ENCODE peak calls at places on chromosome 3, in ten cellular contexts. One of them, this sample, is unnamed.
A peak's percentile ranks its signal among the peaks of the same experiment; 100 is the strongest.

GRCh38 chr3:13051066-13051465 is 22.2 kb downstream of the IQSEC1 start:
- DNase-seq in adrenal gland: no peak
- DNase-seq in colonic mucosa: no peak
- DNase-seq in bronchial epithelial cell: no peak
- DNase-seq in hepatocyte: no peak
- DNase-seq in tibial artery: no peak
- DNase-seq in transverse colon: no peak
- DNase-seq in psoas muscle: no peak
- DNase-seq in neural progenitor cell: peak; percentile 42
- DNase-seq in OCI-LY7: no peak
- DNase-seq in this sample: no peak

GRCh38 chr3:120147072-120147871 is 53.0 kb upstream of the GSK3B start:
- DNase-seq in adrenal gland: no peak
- DNase-seq in colonic mucosa: peak; percentile 83
- DNase-seq in bronchial epithelial cell: peak; percentile 91
- DNase-seq in hepatocyte: peak; percentile 31
- DNase-seq in tibial artery: no peak
- DNase-seq in transverse colon: peak; percentile 46
- DNase-seq in psoas muscle: no peak
- DNase-seq in neural progenitor cell: peak; percentile 19
- DNase-seq in OCI-LY7: peak; percentile 54
- DNase-seq in this sample: no peak

GRCh38 chr3:103517013-103517412 is 1082.2 kb downstream of the ZPLD1 start:
- DNase-seq in adrenal gland: no peak
- DNase-seq in colonic mucosa: no peak
- DNase-seq in bronchial epithelial cell: no peak
- DNase-seq in hepatocyte: no peak
- DNase-seq in tibial artery: no peak
- DNase-seq in transverse colon: no peak
- DNase-seq in psoas muscle: no peak
- DNase-seq in neural progenitor cell: no peak
- DNase-seq in OCI-LY7: no peak
- DNase-seq in this sample: no peak

GRCh38 chr3:120555661-120556509 is 40.3 kb upstream of the NDUFB4 start:
- DNase-seq in adrenal gland: peak; percentile 71
- DNase-seq in colonic mucosa: peak; percentile 36
- DNase-seq in bronchial epithelial cell: peak; percentile 60
- DNase-seq in hepatocyte: no peak
- DNase-seq in tibial artery: peak; percentile 68
- DNase-seq in transverse colon: peak; percentile 49
- DNase-seq in psoas muscle: peak; percentile 39
- DNase-seq in neural progenitor cell: no peak
- DNase-seq in OCI-LY7: no peak
- DNase-seq in this sample: no peak

GRCh38 chr3:36868614-36869436 is 76.0 kb downstream of the TRANK1 start:
- DNase-seq in adrenal gland: peak; percentile 64
- DNase-seq in colonic mucosa: peak; percentile 34
- DNase-seq in bronchial epithelial cell: peak; percentile 59
- DNase-seq in hepatocyte: peak; percentile 72
- DNase-seq in tibial artery: no peak
- DNase-seq in transverse colon: peak; percentile 37
- DNase-seq in psoas muscle: no peak
- DNase-seq in neural progenitor cell: peak; percentile 84
- DNase-seq in OCI-LY7: peak; percentile 67
- DNase-seq in this sample: peak; percentile 42

GRCh38 chr3:50242778-50243551 is 7.0 kb downstream of the GNAI2 start:
- DNase-seq in adrenal gland: peak; percentile 66
- DNase-seq in colonic mucosa: peak; percentile 65
- DNase-seq in bronchial epithelial cell: no peak
- DNase-seq in hepatocyte: no peak
- DNase-seq in tibial artery: peak; percentile 83
- DNase-seq in transverse colon: peak; percentile 65
- DNase-seq in psoas muscle: peak; percentile 62
- DNase-seq in neural progenitor cell: no peak
- DNase-seq in OCI-LY7: peak; percentile 68
- DNase-seq in this sample: peak; percentile 80

GRCh38 chr3:15220056-15220455 is 14.0 kb downstream of the CAPN7 start:
- DNase-seq in adrenal gland: no peak
- DNase-seq in colonic mucosa: no peak
- DNase-seq in bronchial epithelial cell: peak; percentile 59
- DNase-seq in hepatocyte: no peak
- DNase-seq in tibial artery: no peak
- DNase-seq in transverse colon: no peak
- DNase-seq in psoas muscle: no peak
- DNase-seq in neural progenitor cell: no peak
- DNase-seq in OCI-LY7: no peak
- DNase-seq in this sample: no peak

GRCh38 chr3:16142350-16143050 is 32.0 kb upstream of the GALNT15 start:
- DNase-seq in adrenal gland: no peak
- DNase-seq in colonic mucosa: no peak
- DNase-seq in bronchial epithelial cell: no peak
- DNase-seq in hepatocyte: no peak
- DNase-seq in tibial artery: no peak
- DNase-seq in transverse colon: no peak
- DNase-seq in psoas muscle: no peak
- DNase-seq in neural progenitor cell: no peak
- DNase-seq in OCI-LY7: no peak
- DNase-seq in this sample: no peak

GRCh38 chr3:193744822-193745684 is 152.0 kb downstream of the OPA1 start:
- DNase-seq in adrenal gland: peak; percentile 18
- DNase-seq in colonic mucosa: no peak
- DNase-seq in bronchial epithelial cell: no peak
- DNase-seq in hepatocyte: peak; percentile 72
- DNase-seq in tibial artery: no peak
- DNase-seq in transverse colon: no peak
- DNase-seq in psoas muscle: no peak
- DNase-seq in neural progenitor cell: peak; percentile 41
- DNase-seq in OCI-LY7: no peak
- DNase-seq in this sample: no peak

GRCh38 chr3:10950476-10951294 is 41.9 kb upstream of the SLC6A1 start:
- DNase-seq in adrenal gland: peak; percentile 33
- DNase-seq in colonic mucosa: no peak
- DNase-seq in bronchial epithelial cell: peak; percentile 32
- DNase-seq in hepatocyte: peak; percentile 45
- DNase-seq in tibial artery: no peak
- DNase-seq in transverse colon: no peak
- DNase-seq in psoas muscle: no peak
- DNase-seq in neural progenitor cell: peak; percentile 54
- DNase-seq in OCI-LY7: no peak
- DNase-seq in this sample: no peak

GRCh38 chr3:158728851-158729250 is 3.4 kb downstream of the RARRES1 start:
- DNase-seq in adrenal gland: no peak
- DNase-seq in colonic mucosa: no peak
- DNase-seq in bronchial epithelial cell: no peak
- DNase-seq in hepatocyte: no peak
- DNase-seq in tibial artery: no peak
- DNase-seq in transverse colon: no peak
- DNase-seq in psoas muscle: no peak
- DNase-seq in neural progenitor cell: no peak
- DNase-seq in OCI-LY7: no peak
- DNase-seq in this sample: no peak

GRCh38 chr3:158725348-158725966 is 6.8 kb downstream of the RARRES1 start:
- DNase-seq in adrenal gland: peak; percentile 78
- DNase-seq in colonic mucosa: peak; percentile 79
- DNase-seq in bronchial epithelial cell: peak; percentile 86
- DNase-seq in hepatocyte: peak; percentile 60
- DNase-seq in tibial artery: peak; percentile 81
- DNase-seq in transverse colon: peak; percentile 47
- DNase-seq in psoas muscle: peak; percentile 49
- DNase-seq in neural progenitor cell: no peak
- DNase-seq in OCI-LY7: no peak
- DNase-seq in this sample: peak; percentile 47

GRCh38 chr3:158731525-158731924 is 732 bp downstream of the RARRES1 start:
- DNase-seq in adrenal gland: no peak
- DNase-seq in colonic mucosa: no peak
- DNase-seq in bronchial epithelial cell: no peak
- DNase-seq in hepatocyte: no peak
- DNase-seq in tibial artery: no peak
- DNase-seq in transverse colon: no peak
- DNase-seq in psoas muscle: no peak
- DNase-seq in neural progenitor cell: peak; percentile 20
- DNase-seq in OCI-LY7: no peak
- DNase-seq in this sample: no peak

GRCh38 chr3:158723991-158724390 is 8.3 kb downstream of the RARRES1 start:
- DNase-seq in adrenal gland: no peak
- DNase-seq in colonic mucosa: peak; percentile 51
- DNase-seq in bronchial epithelial cell: no peak
- DNase-seq in hepatocyte: no peak
- DNase-seq in tibial artery: no peak
- DNase-seq in transverse colon: no peak
- DNase-seq in psoas muscle: no peak
- DNase-seq in neural progenitor cell: no peak
- DNase-seq in OCI-LY7: no peak
- DNase-seq in this sample: no peak

GRCh38 chr3:158727499-158728377 is 4.5 kb downstream of the RARRES1 start:
- DNase-seq in adrenal gland: peak; percentile 74
- DNase-seq in colonic mucosa: peak; percentile 80
- DNase-seq in bronchial epithelial cell: peak; percentile 62
- DNase-seq in hepatocyte: peak; percentile 86
- DNase-seq in tibial artery: no peak
- DNase-seq in transverse colon: peak; percentile 64
- DNase-seq in psoas muscle: no peak
- DNase-seq in neural progenitor cell: peak; percentile 71
- DNase-seq in OCI-LY7: peak; percentile 68
- DNase-seq in this sample: peak; percentile 65
- H3K4me3 ChIP-seq in adrenal gland: peak overlapping the region; percentile 32
- H3K4me3 ChIP-seq in colonic mucosa: peak overlapping the region; percentile 4
- H3K4me3 ChIP-seq in bronchial epithelial cell: no peak overlapping the region
- H3K4me3 ChIP-seq in hepatocyte: no peak overlapping the region
- H3K4me3 ChIP-seq in tibial artery: peak overlapping the region; percentile 22
- H3K4me3 ChIP-seq in transverse colon: no peak overlapping the region
- H3K4me3 ChIP-seq in psoas muscle: no peak overlapping the region
- H3K4me3 ChIP-seq in neural progenitor cell: no peak overlapping the region
- H3K4me3 ChIP-seq in OCI-LY7: no peak overlapping the region
- H3K4me3 ChIP-seq in this sample: no peak overlapping the region

GRCh38 chr3:46972396-46972795 is 4.1 kb downstream of the CCDC12 start:
- DNase-seq in adrenal gland: no peak
- DNase-seq in colonic mucosa: no peak
- DNase-seq in bronchial epithelial cell: no peak
- DNase-seq in hepatocyte: no peak
- DNase-seq in tibial artery: no peak
- DNase-seq in transverse colon: no peak
- DNase-seq in psoas muscle: no peak
- DNase-seq in neural progenitor cell: no peak
- DNase-seq in OCI-LY7: peak; percentile 47
- DNase-seq in this sample: no peak

GRCh38 chr3:46968783-46969428 is 7.6 kb downstream of the CCDC12 start:
- DNase-seq in adrenal gland: no peak
- DNase-seq in colonic mucosa: no peak
- DNase-seq in bronchial epithelial cell: no peak
- DNase-seq in hepatocyte: no peak
- DNase-seq in tibial artery: peak; percentile 33
- DNase-seq in transverse colon: no peak
- DNase-seq in psoas muscle: no peak
- DNase-seq in neural progenitor cell: no peak
- DNase-seq in OCI-LY7: no peak
- DNase-seq in this sample: no peak

GRCh38 chr3:46971742-46972141 is 4.8 kb downstream of the CCDC12 start:
- DNase-seq in adrenal gland: no peak
- DNase-seq in colonic mucosa: no peak
- DNase-seq in bronchial epithelial cell: no peak
- DNase-seq in hepatocyte: no peak
- DNase-seq in tibial artery: no peak
- DNase-seq in transverse colon: no peak
- DNase-seq in psoas muscle: no peak
- DNase-seq in neural progenitor cell: no peak
- DNase-seq in OCI-LY7: peak; percentile 76
- DNase-seq in this sample: no peak

GRCh38 chr3:46970391-46971091 is 6.0 kb downstream of the CCDC12 start:
- DNase-seq in adrenal gland: peak; percentile 89
- DNase-seq in colonic mucosa: no peak
- DNase-seq in bronchial epithelial cell: no peak
- DNase-seq in hepatocyte: peak; percentile 46
- DNase-seq in tibial artery: no peak
- DNase-seq in transverse colon: no peak
- DNase-seq in psoas muscle: peak; percentile 48
- DNase-seq in neural progenitor cell: no peak
- DNase-seq in OCI-LY7: no peak
- DNase-seq in this sample: no peak

GRCh38 chr3:46971151-46971550 is 5.4 kb downstream of the CCDC12 start:
- DNase-seq in adrenal gland: no peak
- DNase-seq in colonic mucosa: no peak
- DNase-seq in bronchial epithelial cell: no peak
- DNase-seq in hepatocyte: no peak
- DNase-seq in tibial artery: no peak
- DNase-seq in transverse colon: no peak
- DNase-seq in psoas muscle: no peak
- DNase-seq in neural progenitor cell: no peak
- DNase-seq in OCI-LY7: no peak
- DNase-seq in this sample: no peak
- H3K36me3 ChIP-seq in adrenal gland: no peaks in the 10 kb centered on the region
- H3K36me3 ChIP-seq in colonic mucosa: no peaks in the 10 kb centered on the region
- H3K36me3 ChIP-seq in bronchial epithelial cell: peaks cover 6% of the 10 kb centered on the region
- H3K36me3 ChIP-seq in hepatocyte: no peaks in the 10 kb centered on the region
- H3K36me3 ChIP-seq in tibial artery: no peaks in the 10 kb centered on the region
- H3K36me3 ChIP-seq in transverse colon: no peaks in the 10 kb centered on the region
- H3K36me3 ChIP-seq in psoas muscle: peaks cover 13% of the 10 kb centered on the region
- H3K36me3 ChIP-seq in neural progenitor cell: no peaks in the 10 kb centered on the region
- H3K36me3 ChIP-seq in OCI-LY7: peaks cover 92% of the 10 kb centered on the region
- H3K36me3 ChIP-seq in this sample: no peaks in the 10 kb centered on the region

GRCh38 chr3:106251160-106251892 is 382.5 kb upstream of the CBLB start:
- DNase-seq in adrenal gland: no peak
- DNase-seq in colonic mucosa: no peak
- DNase-seq in bronchial epithelial cell: peak; percentile 1
- DNase-seq in hepatocyte: no peak
- DNase-seq in tibial artery: no peak
- DNase-seq in transverse colon: no peak
- DNase-seq in psoas muscle: no peak
- DNase-seq in neural progenitor cell: no peak
- DNase-seq in OCI-LY7: no peak
- DNase-seq in this sample: no peak
- TF ChIP-seq CTCF in adrenal gland: no peak
- TF ChIP-seq CTCF in colonic mucosa: no peak
- TF ChIP-seq CTCF in bronchial epithelial cell: no peak
- TF ChIP-seq CTCF in hepatocyte: no peak
- TF ChIP-seq CTCF in tibial artery: no peak
- TF ChIP-seq CTCF in transverse colon: no peak
- TF ChIP-seq CTCF in psoas muscle: peak; percentile 20
- TF ChIP-seq CTCF in neural progenitor cell: no peak
- TF ChIP-seq CTCF in OCI-LY7: no peak
- TF ChIP-seq CTCF in this sample: no peak

DNA sequence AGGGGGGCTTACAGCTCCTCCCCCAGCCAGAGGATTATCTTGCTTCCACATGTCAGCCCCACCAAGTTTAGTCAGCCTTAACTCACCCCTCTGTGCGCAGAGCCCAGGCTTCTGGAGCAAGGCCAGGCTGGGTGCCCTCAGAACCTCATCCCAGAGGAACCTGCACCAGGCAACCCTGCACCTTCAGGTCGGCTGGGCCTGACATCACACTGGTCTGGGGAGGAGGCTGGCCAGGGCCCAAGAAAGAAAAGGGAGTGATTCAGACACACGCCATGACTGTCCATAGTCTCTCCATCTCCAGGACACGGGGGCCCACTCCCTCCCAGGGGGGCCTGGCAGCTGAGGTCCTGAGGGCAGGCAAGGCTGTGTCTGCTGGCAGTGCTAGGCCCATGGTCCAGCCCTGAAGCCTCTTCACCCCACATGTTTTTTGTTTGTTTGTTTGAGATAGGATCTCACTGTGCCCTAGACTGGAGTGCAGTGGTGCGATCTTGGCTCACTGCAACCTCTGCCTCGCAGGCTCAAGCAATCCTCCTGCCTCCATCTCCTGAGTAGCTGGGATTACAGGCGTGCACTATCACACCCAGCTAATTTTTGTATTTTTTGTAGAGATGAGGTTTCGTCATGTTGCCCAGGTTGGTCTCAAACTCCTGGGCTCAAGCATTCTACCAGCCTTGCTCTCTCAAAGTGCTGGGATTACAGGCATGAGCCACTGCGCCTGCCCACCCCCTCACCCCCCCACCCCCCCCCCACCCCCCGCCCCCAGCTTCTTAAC is 11.1 kb downstream of the TNK2 start:
- DNase-seq in adrenal gland: peak; percentile 66
- DNase-seq in colonic mucosa: no peak
- DNase-seq in bronchial epithelial cell: peak; percentile 92
- DNase-seq in hepatocyte: peak; percentile 51
- DNase-seq in tibial artery: no peak
- DNase-seq in transverse colon: no peak
- DNase-seq in psoas muscle: peak; percentile 60
- DNase-seq in neural progenitor cell: no peak
- DNase-seq in OCI-LY7: no peak
- DNase-seq in this sample: no peak
- H3K4me3 ChIP-seq in adrenal gland: peak overlapping the region; percentile 72
- H3K4me3 ChIP-seq in colonic mucosa: no peak overlapping the region
- H3K4me3 ChIP-seq in bronchial epithelial cell: no peak overlapping the region
- H3K4me3 ChIP-seq in hepatocyte: no peak overlapping the region
- H3K4me3 ChIP-seq in tibial artery: peak overlapping the region; percentile 70
- H3K4me3 ChIP-seq in transverse colon: no peak overlapping the region
- H3K4me3 ChIP-seq in psoas muscle: peak overlapping the region; percentile 82
- H3K4me3 ChIP-seq in neural progenitor cell: no peak overlapping the region
- H3K4me3 ChIP-seq in OCI-LY7: no peak overlapping the region
- H3K4me3 ChIP-seq in this sample: no peak overlapping the region

This sample was measured in lung.